ENCODE peak calls at places on chromosomes 11 and 22, in seven cellular contexts. B is brain microvascular endothelial cell; F is cardiac fibroblast; H is H9; P is activated CD8-positive, alpha-beta T cell treated with anti-CD3 and anti-CD28 coated beads for 36 hours; D is neural progenitor cell; O is WTC11. G is an unnamed sample.

GRCh38 chr11:23856654-23857053 is 640.2 kb upstream of the LUZP2 start:
- DNase-seq in B (no peak), F (peak), H (no peak), P (no peak), D (no peak), O (no peak), G (no peak)

GRCh38 chr11:87219266-87219665 is 181.5 kb downstream of the TMEM135 start:
- DNase-seq in B (no peak), F (peak), H (no peak), P (peak), D (peak), O (peak), G (no peak)

GRCh38 chr11:44774131-44774530 is 47.4 kb downstream of the TSPAN18 start:
- DNase-seq in B (no peak), F (no peak), H (peak), P (no peak), D (no peak), O (peak), G (no peak)

GRCh38 chr11:118401880-118402590 is 629 bp downstream of the ATP5MG start:
- DNase-seq in B (peak), F (peak), H (no peak), P (no peak), D (peak), O (no peak), G (no peak)

GRCh38 chr11:74534216-74534615 is 40.7 kb upstream of the LIPT2 start:
- DNase-seq in B (no peak), F (no peak), H (no peak), P (no peak), D (peak), O (no peak), G (no peak)

GRCh38 chr11:73159297-73159696 is 17.2 kb upstream of the FCHSD2 start:
- DNase-seq in B (no peak), F (no peak), H (no peak), P (no peak), D (no peak), O (no peak), G (no peak)

GRCh38 chr22:17972385-17973181 is 51.8 kb downstream of the MICAL3 start:
- DNase-seq in B (peak), F (peak), H (no peak), P (no peak), D (peak), O (no peak), G (no peak)

GRCh38 chr22:39526736-39527171 is 5.8 kb downstream of the RPS19BP1 start:
- DNase-seq in B (no peak), F (no peak), H (no peak), P (peak), D (peak), O (no peak), G (no peak)

GRCh38 chr11:125618383-125618782 is 6.6 kb upstream of the CHEK1 start:
- DNase-seq in B (no peak), F (no peak), H (no peak), P (no peak), D (no peak), O (no peak), G (no peak)

GRCh38 chr22:31630331-31631329 is 31.4 kb downstream of the PISD start:
- DNase-seq in B (peak), F (peak), H (peak), P (peak), D (peak), O (peak), G (peak)

GRCh38 chr11:69540118-69541000 is 58.9 kb downstream of the LINC01488 start:
- DNase-seq in B (no peak), F (no peak), H (peak), P (no peak), D (peak), O (no peak), G (no peak)

GRCh38 chr11:70270877-70271634 is 566 bp downstream of the PPFIA1 start:
- DNase-seq in B (peak), F (peak), H (peak), P (peak), D (peak), O (peak), G (peak)

GRCh38 chr22:25077056-25077455 is 122.6 kb upstream of the CRYBB3 start:
- DNase-seq in B (no peak), F (no peak), H (no peak), P (no peak), D (no peak), O (no peak), G (no peak)

GRCh38 chr11:80280737-80281136 is 839.9 kb upstream of the TENM4 start:
- DNase-seq in B (no peak), F (no peak), H (no peak), P (no peak), D (no peak), O (no peak), G (no peak)

GRCh38 chr22:36644333-36644757 is 59.2 kb downstream of the CACNG2 start:
- DNase-seq in B (peak), F (peak), H (peak), P (peak), D (peak), O (peak), G (peak)

GRCh38 chr22:46726066-46726985 is 11.7 kb downstream of the CERK start:
- DNase-seq in B (no peak), F (no peak), H (no peak), P (no peak), D (no peak), O (no peak), G (no peak)

GRCh38 chr22:31082606-31083376 is 1.7 kb downstream of the SMTN start:
- DNase-seq in B (peak), F (peak), H (peak), P (peak), D (peak), O (peak), G (no peak)

GRCh38 chr11:92226331-92227232 is 2.0 kb downstream of the FAT3 start:
- DNase-seq in B (no peak), F (no peak), H (peak), P (no peak), D (peak), O (peak), G (peak)

GRCh38 chr22:32760815-32761214 is 40.7 kb upstream of the TIMP3 start:
- DNase-seq in B (no peak), F (no peak), H (no peak), P (no peak), D (no peak), O (no peak), G (no peak)
- TF ChIP-seq CTCF in B (no peak), F (no peak), H (no peak), P (no peak), D (no peak), O (no peak), G (no peak)

GRCh38 chr11:111514216-111515031 is at the start of gene HOATZ:
- DNase-seq in B (no peak), F (peak), H (peak), P (peak), D (peak), O (peak), G (peak)
- TF ChIP-seq CTCF in B (peak), F (peak), H (peak), P (peak), D (peak), O (no peak), G (peak)

GRCh38 chr11:58917159-58917765 is 22.0 kb upstream of the GLYATL1 start:
- DNase-seq in B (no peak), F (no peak), H (no peak), P (no peak), D (no peak), O (no peak), G (no peak)

GRCh38 chr11:58922475-58922874 is 16.8 kb upstream of the GLYATL1 start:
- DNase-seq in B (no peak), F (no peak), H (no peak), P (no peak), D (no peak), O (no peak), G (no peak)

GRCh38 chr11:58919980-58920379 is 19.3 kb upstream of the GLYATL1 start:
- DNase-seq in B (no peak), F (no peak), H (no peak), P (no peak), D (no peak), O (no peak), G (no peak)

GRCh38 chr11:58921778-58922390 is 17.4 kb upstream of the GLYATL1 start:
- DNase-seq in B (no peak), F (no peak), H (no peak), P (no peak), D (no peak), O (no peak), G (no peak)

GRCh38 chr11:58919561-58919960 is 19.7 kb upstream of the GLYATL1 start:
- DNase-seq in B (no peak), F (no peak), H (no peak), P (no peak), D (no peak), O (no peak), G (no peak)
- TF ChIP-seq CTCF in B (no peak), F (no peak), H (no peak), P (no peak), D (no peak), O (no peak), G (no peak)

GRCh38 chr11:973237-973636 is 47.6 kb downstream of the AP2A2 start:
- DNase-seq in B (no peak), F (no peak), H (no peak), P (no peak), D (no peak), O (no peak), G (no peak)

GRCh38 chr11:978073-978720 is 52.5 kb downstream of the AP2A2 start:
- DNase-seq in B (no peak), F (no peak), H (no peak), P (no peak), D (no peak), O (no peak), G (no peak)

GRCh38 chr11:978781-979180 is 53.1 kb downstream of the AP2A2 start:
- DNase-seq in B (no peak), F (no peak), H (no peak), P (no peak), D (no peak), O (no peak), G (no peak)

GRCh38 chr11:976431-977160 is 50.9 kb downstream of the AP2A2 start:
- DNase-seq in B (no peak), F (peak), H (no peak), P (peak), D (no peak), O (no peak), G (no peak)

GRCh38 chr11:975824-976223 is 50.2 kb downstream of the AP2A2 start:
- DNase-seq in B (peak), F (peak), H (peak), P (peak), D (peak), O (peak), G (peak)
- TF ChIP-seq CTCF in B (peak), F (peak), H (peak), P (no peak), D (peak), O (no peak), G (peak)

DNA sequence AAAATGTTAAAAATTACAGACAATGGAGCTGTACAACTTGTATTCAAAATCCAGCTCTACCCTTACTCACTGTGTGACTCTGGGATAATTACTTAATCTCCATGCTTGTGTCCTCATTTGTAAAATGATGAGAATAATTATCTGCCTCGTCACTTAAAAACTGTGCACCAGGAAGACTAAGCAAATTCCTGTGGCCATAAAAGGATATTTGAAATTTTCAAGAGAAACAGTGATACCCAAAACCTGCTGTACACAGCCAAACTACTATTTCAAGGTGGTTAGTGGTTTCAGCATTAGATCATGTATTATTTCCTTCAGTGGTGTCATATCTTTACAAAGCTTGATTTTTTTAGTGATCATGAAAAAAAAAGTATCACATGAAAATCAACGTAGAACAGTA is 136.9 kb downstream of the METTL15 start:
- DNase-seq in B (no peak), F (no peak), H (no peak), P (no peak), D (no peak), O (no peak), G (no peak)
- TF ChIP-seq CTCF in B (no peak), F (no peak), H (no peak), P (no peak), D (no peak), O (no peak), G (no peak)

G was measured in neural crest cell.